ENCODE peak calls at places on chromosomes 1 and 21, in five cellular contexts. A, M, J, E and C are unnamed samples.

GRCh38 chr1:159172599-159173291 is 1.3 kb downstream of the CADM3 start:
- DNase-seq in J (no peak), E (no peak), M (peak), A (no peak), C (no peak)

GRCh38 chr1:41072051-41072450 is 50.5 kb upstream of the SLFNL1 start:
- DNase-seq in A (no peak), J (no peak), M (no peak), E (no peak), C (no peak)

GRCh38 chr1:25018110-25018470 is 88.0 kb upstream of the RUNX3 start:
- DNase-seq in M (no peak), J (no peak), E (no peak), A (no peak), C (no peak)

GRCh38 chr1:227363825-227364224 is 45.5 kb upstream of the CDC42BPA start:
- DNase-seq in J (no peak), A (no peak), E (no peak), M (no peak), C (no peak)

GRCh38 chr1:154866995-154867795 is 2.9 kb downstream of the KCNN3 start:
- DNase-seq in A (no peak), M (peak), E (peak), J (no peak), C (no peak)

GRCh38 chr1:25658791-25659431 is 42.3 kb downstream of the MAN1C1 start:
- DNase-seq in J (no peak), M (no peak), E (peak), A (no peak), C (peak)

GRCh38 chr1:47338249-47339077 is 4.9 kb downstream of the CMPK1 start:
- DNase-seq in A (no peak), M (no peak), J (no peak), E (no peak), C (no peak)

GRCh38 chr1:242139437-242139836 is 140.5 kb upstream of the MAP1LC3C start:
- DNase-seq in M (no peak), E (no peak), A (no peak), J (no peak), C (no peak)

GRCh38 chr21:41846536-41846935 is 32.6 kb downstream of the PRDM15 start:
- DNase-seq in M (no peak), A (no peak), E (no peak), J (no peak), C (no peak)

GRCh38 chr1:156726549-156727226 is 1.6 kb upstream of the METTL25B start:
- DNase-seq in A (peak), E (no peak), M (peak), J (no peak), C (peak)
- TF ChIP-seq CTCF in A (peak), E (peak), M (peak), J (peak), C (no peak)

DNA sequence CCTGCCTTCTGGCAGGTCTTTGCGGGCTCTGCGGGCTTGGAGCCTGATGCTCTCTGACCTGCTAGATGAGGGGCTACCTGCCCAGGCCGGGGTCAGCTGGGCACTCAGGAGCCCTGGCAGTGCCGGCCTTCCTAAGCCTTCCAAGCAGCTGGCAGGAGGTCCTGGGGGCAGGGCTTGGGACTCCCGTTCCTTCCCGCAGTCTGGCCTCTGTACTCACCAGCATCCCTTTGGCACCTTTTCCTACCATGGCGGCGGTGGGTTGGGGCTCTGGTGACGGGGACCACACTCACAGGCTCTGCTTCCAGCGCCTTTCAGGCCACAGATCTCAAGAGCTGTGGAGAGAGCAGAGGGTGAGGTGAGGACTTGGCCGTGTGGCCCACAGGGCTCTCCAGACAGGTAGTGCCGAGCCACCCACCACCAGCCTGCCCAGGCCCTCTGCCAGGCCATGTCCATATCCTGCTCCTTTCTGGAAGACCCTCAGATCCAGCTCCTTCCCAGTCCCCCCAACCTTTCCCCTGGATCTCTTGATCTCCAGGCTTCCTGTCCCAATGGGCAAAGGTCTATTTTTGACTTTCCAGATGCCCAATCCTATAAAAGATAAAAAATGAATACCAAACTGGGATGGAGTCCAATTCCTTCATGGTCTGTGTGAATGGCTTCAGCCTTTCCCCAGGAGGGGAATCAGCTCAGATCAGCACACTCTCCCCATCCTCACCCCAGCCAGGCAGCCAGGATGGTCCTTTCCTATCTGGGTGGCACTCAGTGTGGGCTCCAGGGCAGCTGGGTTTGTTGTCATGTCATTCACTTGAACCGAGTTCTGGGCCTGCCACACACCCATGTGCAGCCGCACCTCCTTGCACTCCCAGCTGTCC is 7.0 kb downstream of the SLC6A9 start:
- DNase-seq in E (peak), A (no peak), M (no peak), J (no peak), C (no peak)
- H3K4me3 ChIP-seq in E (no peak), A (no peak), M (no peak), J (no peak), C (no peak)

GRCh38 chr1:157697781-157698569 is 2.6 kb downstream of the FCRL3 start:
- DNase-seq in A (no peak), J (no peak), E (no peak), M (no peak), C (no peak)
- H3K27ac ChIP-seq in A (no peak), J (no peak), E (no peak), M (no peak), C (no peak)

GRCh38 chr1:8026153-8026975 is at the start of gene ERRFI1:
- DNase-seq in M (peak), A (peak), E (peak), J (peak), C (peak)
- TF ChIP-seq CTCF in M (no peak), A (no peak), E (no peak), J (no peak), C (no peak)

GRCh38 chr21:33947451-33948095 is 32.0 kb upstream of the ATP5PO start:
- DNase-seq in M (peak), A (peak), J (peak), E (peak), C (peak)

GRCh38 chr21:33949516-33950424 is 34.2 kb upstream of the ATP5PO start:
- DNase-seq in A (no peak), J (no peak), E (no peak), M (no peak), C (no peak)

GRCh38 chr21:33948951-33949444 is 33.4 kb upstream of the ATP5PO start:
- DNase-seq in E (no peak), J (no peak), A (no peak), M (no peak), C (no peak)

GRCh38 chr21:33950425-33951079 is 34.9 kb upstream of the ATP5PO start:
- DNase-seq in M (no peak), E (no peak), A (no peak), J (no peak), C (no peak)

GRCh38 chr21:33948096-33948950 is 32.7 kb upstream of the ATP5PO start:
- DNase-seq in A (peak), M (peak), J (peak), E (peak), C (no peak)
- H3K4me3 ChIP-seq in A (no peak), M (peak), J (no peak), E (no peak), C (peak)

DNA sequence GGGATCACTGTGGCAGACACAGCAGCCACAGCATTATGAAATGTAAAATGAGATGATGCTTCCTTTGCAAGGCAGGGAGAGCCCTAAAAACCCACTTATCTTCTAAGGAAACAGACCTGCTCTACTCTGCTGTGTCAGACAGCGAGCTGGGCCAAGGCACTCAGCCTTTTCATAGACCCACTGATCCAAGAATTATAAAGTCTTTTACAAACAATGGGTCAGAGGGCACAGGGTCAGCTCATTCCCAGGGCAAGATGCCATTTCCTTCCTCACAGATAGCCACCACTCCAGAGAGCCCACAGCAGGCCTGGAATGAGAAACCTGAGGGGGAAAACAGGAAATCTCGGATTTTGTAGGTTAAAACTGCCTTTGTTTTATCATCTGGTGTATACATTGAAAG is 42.9 kb downstream of the CASQ2 start:
- DNase-seq in J (no peak), M (no peak), E (no peak), A (no peak), C (no peak)
- H3K27ac ChIP-seq in J (peak), M (no peak), E (no peak), A (peak), C (peak)

GRCh38 chr1:210360852-210361477 is 32.3 kb downstream of the HHAT start:
- DNase-seq in E (no peak), M (peak), A (no peak), J (no peak), C (no peak)
- TF ChIP-seq CTCF in E (peak), M (peak), A (peak), J (peak), C (no peak)

DNA sequence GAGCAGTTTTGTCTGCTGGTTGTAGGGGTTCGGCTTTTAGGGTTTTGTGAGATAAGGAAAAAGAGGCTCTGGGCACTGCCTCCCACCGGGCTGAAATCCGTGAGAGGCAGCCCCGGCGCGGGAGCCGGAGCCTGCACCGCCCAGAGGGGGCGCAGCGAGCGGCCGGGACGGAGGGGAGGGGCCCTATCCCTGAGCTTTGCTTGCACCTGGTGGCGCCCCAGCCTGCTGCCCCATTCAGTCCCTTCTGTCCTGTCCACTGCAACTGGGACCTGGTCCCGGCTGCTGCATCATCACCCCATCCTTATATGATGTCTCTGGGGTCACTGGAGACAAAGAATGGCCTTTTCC is 512 bp upstream of the KCNJ6 start:
- DNase-seq in A (no peak), M (peak), J (no peak), E (no peak), C (no peak)
- H3K4me3 ChIP-seq in A (no peak), M (peak), J (no peak), E (no peak), C (peak)

DNA sequence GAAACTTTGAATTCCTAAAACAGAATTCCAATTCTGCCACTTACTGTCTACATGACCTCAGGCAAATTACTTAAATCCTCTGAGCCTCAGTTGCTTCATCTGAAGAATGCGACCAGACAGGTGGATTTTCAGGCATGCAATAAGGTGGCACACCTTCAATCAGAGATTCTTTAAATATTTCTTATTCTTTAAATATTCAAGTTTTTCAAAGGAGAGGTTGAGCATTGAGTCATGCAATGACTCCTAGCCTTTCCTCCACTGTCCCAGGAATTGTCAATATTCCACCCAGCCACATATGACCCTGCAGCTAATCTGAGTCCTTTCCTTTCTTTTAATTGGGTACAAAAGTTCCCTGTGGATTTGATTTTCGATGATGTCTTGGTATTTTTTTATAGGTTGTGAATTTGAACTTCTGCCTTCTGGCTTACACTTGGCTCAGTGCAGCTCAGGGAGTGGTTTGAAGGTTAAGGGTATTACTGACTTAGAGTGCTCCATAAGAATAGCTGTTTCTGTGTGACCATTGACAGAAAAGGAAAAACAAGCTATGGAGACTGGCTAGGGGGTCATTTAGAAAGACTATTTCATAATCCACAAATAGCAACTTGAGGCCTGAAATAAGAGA is 52.2 kb upstream of the PRDX6 start:
- DNase-seq in J (no peak), A (no peak), M (no peak), E (no peak), C (no peak)
- H3K27ac ChIP-seq in J (no peak), A (no peak), M (no peak), E (no peak), C (no peak)